ENCODE peak calls at places on chromosomes 12 and 14, in nine cellular contexts. M, K, W, R, P, Z, U, D and B are unnamed samples.

GRCh38 chr14:105275267-105275946 is 25.4 kb downstream of the BRF1 start:
- DNase-seq in M (no peak), K (no peak), W (no peak), R (no peak), P (peak), Z (no peak), U (no peak), D (no peak), B (no peak)

GRCh38 chr14:76920572-76921175 is 94.5 kb downstream of the LRRC74A start:
- DNase-seq in M (no peak), K (no peak), W (no peak), R (no peak), P (no peak), Z (no peak), U (no peak), D (peak), B (no peak)

GRCh38 chr14:69093551-69094421 is 59.1 kb downstream of the DCAF5 start:
- DNase-seq in M (no peak), K (no peak), W (no peak), R (peak), P (peak), Z (no peak), U (no peak), D (no peak), B (peak)

GRCh38 chr12:106291342-106291741 is 11.2 kb upstream of the TCP11L2 start:
- DNase-seq in M (no peak), K (no peak), W (no peak), R (no peak), P (no peak), Z (no peak), U (no peak), D (peak), B (no peak)

GRCh38 chr14:59274991-59275391 is 86.5 kb downstream of the DAAM1 start:
- DNase-seq in M (no peak), K (no peak), W (no peak), R (no peak), P (no peak), Z (peak), U (no peak), D (no peak), B (no peak)

GRCh38 chr14:104732931-104733681 is 9.1 kb downstream of the ADSS1 start:
- DNase-seq in M (no peak), K (no peak), W (no peak), R (no peak), P (no peak), Z (no peak), U (no peak), D (no peak), B (no peak)

GRCh38 chr12:34398706-34399630 is 376.7 kb downstream of the ALG10 start:
- DNase-seq in M (peak), K (peak), W (peak), R (no peak), P (no peak), Z (peak), U (no peak), D (no peak), B (no peak)

GRCh38 chr12:25469861-25470260 is 83.2 kb downstream of the LMNTD1 start:
- DNase-seq in M (no peak), K (no peak), W (no peak), R (no peak), P (no peak), Z (no peak), U (no peak), D (no peak), B (no peak)

GRCh38 chr12:54526800-54527630 is 22.4 kb upstream of the PDE1B start:
- DNase-seq in M (peak), K (no peak), W (no peak), R (no peak), P (peak), Z (no peak), U (peak), D (no peak), B (peak)

GRCh38 chr14:104264495-104265265 is 126.3 kb downstream of the KIF26A start:
- DNase-seq in M (no peak), K (peak), W (no peak), R (no peak), P (no peak), Z (peak), U (no peak), D (no peak), B (no peak)

GRCh38 chr12:11657511-11657910 is 8.0 kb downstream of the ETV6 start:
- DNase-seq in M (no peak), K (no peak), W (no peak), R (no peak), P (no peak), Z (no peak), U (no peak), D (no peak), B (peak)

GRCh38 chr12:48002773-48003218 is 1.5 kb downstream of the COL2A1 start:
- DNase-seq in M (peak), K (peak), W (no peak), R (no peak), P (peak), Z (no peak), U (no peak), D (peak), B (peak)